ENCODE peak calls at places on chromosomes 11 and 22, in four cellular contexts. One of them, this sample, is unnamed.

GRCh38 chr11:57635236-57635635 is 14.5 kb downstream of the YPEL4 start:
- DNase-seq in H1: no peak
- DNase-seq in K562: no peak
- DNase-seq in HCT116: no peak
- DNase-seq in this sample: no peak

GRCh38 chr11:12674936-12675696 is 895 bp downstream of the TEAD1 start:
- DNase-seq in K562: peak
- DNase-seq in H1: no peak
- DNase-seq in HCT116: no peak
- DNase-seq in this sample: peak

GRCh38 chr11:28799316-28799715 is 691.1 kb downstream of the METTL15 start:
- DNase-seq in HCT116: no peak
- DNase-seq in K562: no peak
- DNase-seq in H1: no peak
- DNase-seq in this sample: no peak

GRCh38 chr11:15622231-15622890 is 507.6 kb downstream of the INSC start:
- DNase-seq in HCT116: no peak
- DNase-seq in H1: no peak
- DNase-seq in K562: no peak
- DNase-seq in this sample: no peak

GRCh38 chr22:17596226-17596625 is 32.3 kb downstream of the ATP6V1E1 start:
- DNase-seq in HCT116: no peak
- DNase-seq in H1: no peak
- DNase-seq in K562: no peak
- DNase-seq in this sample: no peak

GRCh38 chr11:122882189-122882808 is at the start of gene JHY:
- DNase-seq in H1: no peak
- DNase-seq in K562: no peak
- DNase-seq in HCT116: no peak
- DNase-seq in this sample: no peak

GRCh38 chr11:85694385-85694980 is 8.5 kb upstream of the CCDC89 start:
- DNase-seq in H1: no peak
- DNase-seq in K562: no peak
- DNase-seq in HCT116: peak
- DNase-seq in this sample: peak

GRCh38 chr11:18890615-18891014 is 48.6 kb downstream of the MRGPRX1 start:
- DNase-seq in K562: no peak
- DNase-seq in H1: no peak
- DNase-seq in HCT116: no peak
- DNase-seq in this sample: no peak

GRCh38 chr11:12223771-12224536 is 113.6 kb downstream of the MICAL2 start:
- DNase-seq in H1: no peak
- DNase-seq in K562: no peak
- DNase-seq in HCT116: no peak
- DNase-seq in this sample: no peak

GRCh38 chr11:15327786-15328231 is 213.1 kb downstream of the INSC start:
- DNase-seq in H1: peak
- DNase-seq in K562: peak
- DNase-seq in HCT116: peak
- DNase-seq in this sample: peak

GRCh38 chr11:118592616-118593367 is 14.6 kb upstream of the PHLDB1 start:
- DNase-seq in H1: no peak
- DNase-seq in HCT116: no peak
- DNase-seq in K562: no peak
- DNase-seq in this sample: no peak

GRCh38 chr11:93477684-93478234 is 65.4 kb downstream of the SMCO4 start:
- DNase-seq in K562: no peak
- DNase-seq in HCT116: no peak
- DNase-seq in H1: peak
- DNase-seq in this sample: no peak

GRCh38 chr11:66419825-66420224 is 1.0 kb upstream of the NPAS4 start:
- DNase-seq in H1: no peak
- DNase-seq in K562: no peak
- DNase-seq in HCT116: no peak
- DNase-seq in this sample: peak

GRCh38 chr22:25650834-25651233 is 86.4 kb downstream of the GRK3 start:
- DNase-seq in K562: no peak
- DNase-seq in H1: no peak
- DNase-seq in HCT116: no peak
- DNase-seq in this sample: no peak

GRCh38 chr11:73752216-73752867 is 8.5 kb downstream of the RAB6A start:
- DNase-seq in K562: no peak
- DNase-seq in H1: no peak
- DNase-seq in HCT116: no peak
- DNase-seq in this sample: no peak

GRCh38 chr11:124717421-124717785 is 22.3 kb upstream of the NRGN start:
- DNase-seq in K562: no peak
- DNase-seq in HCT116: no peak
- DNase-seq in H1: no peak
- DNase-seq in this sample: no peak

GRCh38 chr11:121763526-121763925 is 310.8 kb upstream of the SORL1-AS1 start:
- DNase-seq in H1: no peak
- DNase-seq in K562: no peak
- DNase-seq in HCT116: no peak
- DNase-seq in this sample: no peak

GRCh38 chr11:62054484-62055121 is 69.2 kb upstream of the INCENP start:
- DNase-seq in K562: no peak
- DNase-seq in H1: no peak
- DNase-seq in HCT116: peak
- DNase-seq in this sample: no peak

GRCh38 chr11:5933116-5933515 is 8.9 kb upstream of the OR56A3 start:
- DNase-seq in HCT116: no peak
- DNase-seq in K562: no peak
- DNase-seq in H1: no peak
- DNase-seq in this sample: no peak

GRCh38 chr11:33045551-33046255 is 6.3 kb downstream of the TCP11L1 start:
- DNase-seq in K562: no peak
- DNase-seq in H1: no peak
- DNase-seq in HCT116: no peak
- DNase-seq in this sample: no peak

GRCh38 chr22:50171319-50171964 is 911 bp downstream of the PANX2 start:
- DNase-seq in HCT116: no peak
- DNase-seq in K562: no peak
- DNase-seq in H1: no peak
- DNase-seq in this sample: no peak

GRCh38 chr22:46578251-46578823 is 40.9 kb upstream of the CELSR1 start:
- DNase-seq in H1: no peak
- DNase-seq in HCT116: no peak
- DNase-seq in K562: no peak
- DNase-seq in this sample: no peak

GRCh38 chr22:24871611-24872205 is 65.7 kb downstream of the SGSM1 start:
- DNase-seq in H1: no peak
- DNase-seq in K562: no peak
- DNase-seq in HCT116: no peak
- DNase-seq in this sample: no peak

GRCh38 chr11:68314886-68315580 is 2.6 kb downstream of the LRP5 start:
- DNase-seq in K562: peak
- DNase-seq in H1: no peak
- DNase-seq in HCT116: peak
- DNase-seq in this sample: peak

GRCh38 chr11:109112748-109113378 is 309.1 kb upstream of the C11orf87 start:
- DNase-seq in K562: no peak
- DNase-seq in HCT116: no peak
- DNase-seq in H1: no peak
- DNase-seq in this sample: peak

GRCh38 chr11:58742981-58743880 is 11.5 kb upstream of the GLYAT start:
- DNase-seq in H1: no peak
- DNase-seq in K562: no peak
- DNase-seq in HCT116: no peak
- DNase-seq in this sample: no peak

GRCh38 chr22:42304021-42304790 is 33.8 kb upstream of the TCF20 start:
- DNase-seq in H1: no peak
- DNase-seq in K562: no peak
- DNase-seq in HCT116: no peak
- DNase-seq in this sample: no peak

GRCh38 chr11:102791271-102792036 is 6.5 kb downstream of the MMP1 start:
- DNase-seq in HCT116: no peak
- DNase-seq in K562: no peak
- DNase-seq in H1: no peak
- DNase-seq in this sample: no peak

GRCh38 chr22:48960576-48960975 is 867.1 kb downstream of the BRD1 start:
- DNase-seq in H1: no peak
- DNase-seq in K562: no peak
- DNase-seq in HCT116: no peak
- DNase-seq in this sample: no peak

GRCh38 chr11:122115520-122116343 is at the start of gene BLID:
- DNase-seq in HCT116: no peak
- DNase-seq in H1: no peak
- DNase-seq in K562: no peak
- DNase-seq in this sample: no peak

GRCh38 chr11:1761110-1761856 is 2.4 kb downstream of the CTSD start:
- DNase-seq in HCT116: no peak
- DNase-seq in H1: no peak
- DNase-seq in K562: no peak
- DNase-seq in this sample: no peak

GRCh38 chr11:66934971-66935779 is 23.0 kb downstream of the PC start:
- DNase-seq in K562: peak
- DNase-seq in H1: no peak
- DNase-seq in HCT116: no peak
- DNase-seq in this sample: no peak

GRCh38 chr11:69718147-69718546 is 14.3 kb upstream of the FGF19 start:
- DNase-seq in H1: peak
- DNase-seq in K562: peak
- DNase-seq in HCT116: no peak
- DNase-seq in this sample: peak

GRCh38 chr22:49064836-49065235 is 762.8 kb downstream of the BRD1 start:
- DNase-seq in H1: no peak
- DNase-seq in K562: no peak
- DNase-seq in HCT116: no peak
- DNase-seq in this sample: no peak

GRCh38 chr11:8309862-8310261 is 46.2 kb upstream of the LMO1 start:
- DNase-seq in H1: no peak
- DNase-seq in HCT116: no peak
- DNase-seq in K562: no peak
- DNase-seq in this sample: peak

GRCh38 chr11:34086554-34087278 is 18.7 kb upstream of the NAT10 start:
- DNase-seq in K562: no peak
- DNase-seq in HCT116: no peak
- DNase-seq in H1: no peak
- DNase-seq in this sample: no peak

GRCh38 chr11:130418756-130419155 is 9.7 kb downstream of the ADAMTS8 start:
- DNase-seq in HCT116: no peak
- DNase-seq in H1: no peak
- DNase-seq in K562: no peak
- DNase-seq in this sample: no peak

DNA sequence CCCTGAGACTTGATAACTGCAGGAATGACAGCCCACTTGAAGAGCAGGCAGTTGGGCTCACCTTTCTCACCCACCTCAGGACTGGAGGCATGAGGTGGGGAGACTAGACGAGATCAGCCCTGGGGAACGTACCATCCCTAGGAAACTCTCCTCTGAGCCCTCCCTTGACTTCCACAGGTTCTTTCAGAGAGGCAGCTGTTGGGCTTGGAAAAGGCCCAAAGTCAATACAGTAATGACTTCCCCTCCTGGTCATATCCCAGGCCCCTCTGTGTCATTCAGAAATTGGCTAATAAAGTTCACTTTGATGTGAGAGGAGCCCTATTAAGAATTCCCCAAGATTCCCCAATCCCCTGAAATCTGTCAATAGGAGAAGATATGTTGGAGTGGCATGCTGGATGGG is 5.8 kb upstream of the NECTIN1 start:
- DNase-seq in K562: no peak
- DNase-seq in H1: no peak
- DNase-seq in HCT116: no peak
- DNase-seq in this sample: no peak
- TF ChIP-seq RAD21 in K562: no peak
- TF ChIP-seq RAD21 in H1: no peak
- TF ChIP-seq RAD21 in HCT116: no peak
- TF ChIP-seq RAD21 in this sample: no peak

GRCh38 chr11:94948070-94948617 is 25.2 kb downstream of the CWC15 start:
- DNase-seq in HCT116: no peak
- DNase-seq in H1: no peak
- DNase-seq in K562: no peak
- DNase-seq in this sample: no peak
- TF ChIP-seq SIN3A in HCT116: no peak
- TF ChIP-seq SIN3A in H1: no peak
- TF ChIP-seq SIN3A in K562: no peak
- TF ChIP-seq SIN3A in this sample: no peak

GRCh38 chr11:46693597-46694012 is 6.8 kb downstream of the ARHGAP1 start:
- DNase-seq in HCT116: no peak
- DNase-seq in K562: no peak
- DNase-seq in H1: no peak
- DNase-seq in this sample: no peak
- TF ChIP-seq RAD21 in HCT116: no peak
- TF ChIP-seq RAD21 in K562: no peak
- TF ChIP-seq RAD21 in H1: no peak
- TF ChIP-seq RAD21 in this sample: no peak

DNA sequence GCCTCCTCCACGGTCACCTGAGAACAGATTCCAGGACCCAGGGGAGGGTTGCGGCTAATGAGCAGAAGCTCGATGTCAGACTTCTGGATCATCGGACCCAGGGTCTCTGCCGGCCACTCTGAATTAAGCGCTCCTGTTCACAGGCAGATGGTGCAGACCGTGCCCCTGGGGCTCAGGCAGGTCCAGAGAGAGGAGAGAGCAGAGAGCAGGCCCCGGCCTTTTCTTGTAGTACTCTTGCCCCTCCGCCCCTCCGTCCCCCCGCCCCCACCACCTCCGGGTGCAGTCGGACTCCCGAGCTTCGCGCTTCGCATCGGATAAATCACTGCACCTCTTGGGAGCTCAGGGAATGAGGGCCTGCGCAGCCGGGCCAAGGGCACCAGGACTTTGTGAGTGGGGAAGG is 50.3 kb downstream of the RPS6KA4 start:
- DNase-seq in H1: no peak
- DNase-seq in K562: no peak
- DNase-seq in HCT116: no peak
- DNase-seq in this sample: no peak
- TF ChIP-seq SIN3A in H1: no peak
- TF ChIP-seq SIN3A in K562: no peak
- TF ChIP-seq SIN3A in HCT116: no peak
- TF ChIP-seq SIN3A in this sample: no peak

GRCh38 chr22:33891992-33892391 is 28.3 kb downstream of the LARGE1 start:
- DNase-seq in HCT116: no peak
- DNase-seq in K562: no peak
- DNase-seq in H1: no peak
- DNase-seq in this sample: no peak
- TF ChIP-seq RAD21 in HCT116: no peak
- TF ChIP-seq RAD21 in K562: no peak
- TF ChIP-seq RAD21 in H1: no peak
- TF ChIP-seq RAD21 in this sample: no peak

This sample was measured in SK-N-SH.